ENCODE peak calls at places on chromosome 11, in eight cellular contexts. N is astrocyte of the cerebellum; M is GM10248; R is NB4; B is activated CD4-positive, alpha-beta T cell treated with anti-CD3 and anti-CD28 coated beads for 48 hours; Z is activated T-helper 1 cell treated with Interleukin-2 at 50 U/mL for 16 hours; C is stimulated activated CD4-positive, alpha-beta T cell treated with anti-CD3 and anti-CD28 coated beads, Interleukin-12 subunit alpha, Interleukin-12 subunit beta, amount 100 ng/mL, for 4 hours; W is GM23338. V is an unnamed sample.
A peak's percentile ranks its signal among the peaks of the same experiment; 100 is the strongest.

GRCh38 chr11:46275964-46276641 is 1.4 kb upstream of the CREB3L1 start:
- DNase-seq in N (no peak), M (no peak), R (no peak), B (no peak), Z (no peak), C (no peak), W (no peak), V (peak; percentile 69)

GRCh38 chr11:70796601-70797000 is 398.3 kb downstream of the CTTN start:
- DNase-seq in N (no peak), M (no peak), R (peak; percentile 23), B (no peak), Z (no peak), C (no peak), W (peak; percentile 66), V (no peak)

GRCh38 chr11:13222285-13222684 is 55.3 kb upstream of the BMAL1 start:
- DNase-seq in N (no peak), M (no peak), R (no peak), B (no peak), Z (no peak), C (no peak), W (no peak), V (no peak)

GRCh38 chr11:92941676-92942571 is 27.5 kb upstream of the MTNR1B start:
- DNase-seq in N (peak; percentile 20), M (peak; percentile 56), R (peak; percentile 56), B (peak; percentile 14), Z (no peak), C (no peak), W (peak; percentile 70), V (no peak)

GRCh38 chr11:36356201-36356600 is 60.1 kb downstream of the PRR5L start:
- DNase-seq in N (no peak), M (peak; percentile 52), R (peak; percentile 83), B (no peak), Z (no peak), C (no peak), W (no peak), V (peak; percentile 66)

GRCh38 chr11:10805741-10806140 is 3.0 kb downstream of the EIF4G2 start:
- DNase-seq in N (no peak), M (no peak), R (no peak), B (no peak), Z (no peak), C (no peak), W (no peak), V (no peak)

GRCh38 chr11:31797227-31798056 is 13.7 kb downstream of the PAX6 start:
- DNase-seq in N (no peak), M (peak; percentile 13), R (no peak), B (no peak), Z (no peak), C (no peak), W (no peak), V (no peak)

GRCh38 chr11:111330234-111330893 is 32.0 kb downstream of the POU2AF3 start:
- DNase-seq in N (no peak), M (no peak), R (no peak), B (no peak), Z (no peak), C (no peak), W (no peak), V (no peak)

GRCh38 chr11:126102436-126102894 is 39.8 kb upstream of the CDON start:
- DNase-seq in N (no peak), M (no peak), R (peak; percentile 37), B (no peak), Z (no peak), C (no peak), W (no peak), V (peak; percentile 49)

GRCh38 chr11:109606256-109606655 is 184.3 kb downstream of the C11orf87 start:
- DNase-seq in N (no peak), M (no peak), R (no peak), B (no peak), Z (no peak), C (no peak), W (no peak), V (no peak)

GRCh38 chr11:12746593-12747097 is 72.4 kb downstream of the TEAD1 start:
- DNase-seq in N (peak; percentile 83), M (no peak), R (peak; percentile 7), B (no peak), Z (no peak), C (no peak), W (peak; percentile 95), V (peak; percentile 25)

GRCh38 chr11:6568191-6568918 is 35.1 kb downstream of the RRP8 start:
- DNase-seq in N (peak; percentile 60), M (no peak), R (peak; percentile 10), B (no peak), Z (no peak), C (no peak), W (peak; percentile 67), V (peak; percentile 28)

GRCh38 chr11:47330002-47330911 is 22.2 kb downstream of the MYBPC3 start:
- DNase-seq in N (no peak), M (no peak), R (no peak), B (no peak), Z (no peak), C (no peak), W (peak; percentile 48), V (no peak)

GRCh38 chr11:10348650-10349280 is 43.9 kb downstream of the ADM start:
- DNase-seq in N (no peak), M (no peak), R (no peak), B (no peak), Z (no peak), C (no peak), W (no peak), V (no peak)

GRCh38 chr11:123011510-123011909 is 29.9 kb upstream of the BSX start:
- DNase-seq in N (no peak), M (no peak), R (no peak), B (no peak), Z (no peak), C (no peak), W (peak; percentile 40), V (no peak)

GRCh38 chr11:6390718-6391547 is 659 bp downstream of the SMPD1 start:
- DNase-seq in N (no peak), M (no peak), R (no peak), B (no peak), Z (no peak), C (no peak), W (no peak), V (no peak)

GRCh38 chr11:132874638-132875037 is 657.7 kb downstream of the OPCML start:
- DNase-seq in N (peak; percentile 81), M (no peak), R (no peak), B (no peak), Z (no peak), C (no peak), W (no peak), V (no peak)

GRCh38 chr11:107844041-107844440 is 14.5 kb downstream of the SLC35F2 start:
- DNase-seq in N (no peak), M (no peak), R (peak; percentile 48), B (no peak), Z (no peak), C (no peak), W (no peak), V (no peak)

GRCh38 chr11:16511109-16511806 is 154.9 kb upstream of the SOX6 start:
- DNase-seq in N (peak; percentile 18), M (no peak), R (no peak), B (no peak), Z (no peak), C (no peak), W (no peak), V (no peak)

GRCh38 chr11:4479676-4480075 is 2.8 kb upstream of the OR52K1 start:
- DNase-seq in N (no peak), M (no peak), R (no peak), B (no peak), Z (no peak), C (no peak), W (no peak), V (no peak)

GRCh38 chr11:18171377-18172000 is 1.1 kb upstream of the MRGPRX4 start:
- DNase-seq in N (no peak), M (no peak), R (peak; percentile 36), B (no peak), Z (no peak), C (no peak), W (peak; percentile 71), V (peak; percentile 18)

GRCh38 chr11:31690041-31690440 is 121.1 kb downstream of the PAX6 start:
- DNase-seq in N (no peak), M (no peak), R (no peak), B (no peak), Z (no peak), C (no peak), W (no peak), V (no peak)

GRCh38 chr11:100875521-100875869 is 188.4 kb downstream of the ARHGAP42 start:
- DNase-seq in N (no peak), M (no peak), R (no peak), B (no peak), Z (no peak), C (no peak), W (no peak), V (no peak)

GRCh38 chr11:119416606-119417580 is 6.1 kb downstream of the THY1 start:
- DNase-seq in N (no peak), M (peak; percentile 10), R (no peak), B (no peak), Z (no peak), C (no peak), W (peak; percentile 68), V (no peak)

GRCh38 chr11:121297872-121298271 is 5.3 kb downstream of the SC5D start:
- DNase-seq in N (no peak), M (no peak), R (no peak), B (no peak), Z (no peak), C (no peak), W (no peak), V (no peak)

GRCh38 chr11:131154329-131154728 is 216.1 kb upstream of the NTM start:
- DNase-seq in N (no peak), M (no peak), R (no peak), B (no peak), Z (no peak), C (no peak), W (no peak), V (no peak)

GRCh38 chr11:59173080-59173963 is 1.4 kb downstream of the DTX4 start:
- DNase-seq in N (no peak), M (no peak), R (peak; percentile 20), B (peak; percentile 12), Z (no peak), C (no peak), W (peak; percentile 81), V (peak; percentile 59)

GRCh38 chr11:26947379-26947844 is 46.5 kb upstream of the FIBIN start:
- DNase-seq in N (peak; percentile 99), M (no peak), R (no peak), B (no peak), Z (no peak), C (no peak), W (no peak), V (peak; percentile 30)

GRCh38 chr11:63510360-63511130 is 4.7 kb downstream of the LGALS12 start:
- DNase-seq in N (no peak), M (peak; percentile 11), R (no peak), B (no peak), Z (no peak), C (no peak), W (no peak), V (no peak)

GRCh38 chr11:133227674-133228111 is 304.6 kb downstream of the OPCML start:
- DNase-seq in N (no peak), M (no peak), R (no peak), B (no peak), Z (no peak), C (no peak), W (peak; percentile 8), V (no peak)

GRCh38 chr11:77090373-77091111 is 12.1 kb upstream of the OMP start:
- DNase-seq in N (no peak), M (no peak), R (no peak), B (no peak), Z (no peak), C (no peak), W (no peak), V (peak; percentile 71)

GRCh38 chr11:118740892-118741291 is 50.1 kb downstream of the DDX6 start:
- DNase-seq in N (no peak), M (no peak), R (no peak), B (no peak), Z (no peak), C (no peak), W (no peak), V (no peak)

GRCh38 chr11:87878373-87878779 is 296.9 kb downstream of the RAB38 start:
- DNase-seq in N (peak; percentile 24), M (no peak), R (peak; percentile 44), B (peak; percentile 2), Z (no peak), C (no peak), W (peak; percentile 63), V (no peak)

GRCh38 chr11:1573847-1574255 is 1.8 kb upstream of the DUSP8 start:
- DNase-seq in N (no peak), M (peak; percentile 24), R (no peak), B (no peak), Z (no peak), C (no peak), W (no peak), V (peak; percentile 83)

V was measured in left colon.